ENCODE peak calls at places on chromosomes 1 and 21, in six cellular contexts. D is fibroblast of mammary gland, I is AG10803, Y is coronary artery, P is dorsolateral prefrontal cortex, W is prostate gland. E is an unnamed sample.
A peak's percentile ranks its signal among the peaks of the same experiment; 100 is the strongest.

GRCh38 chr21:14273736-14274538 is 58.0 kb downstream of the RBM11 start:
- DNase-seq in D (no peak), P (no peak), I (no peak), Y (no peak), W (peak; percentile 4), E (no peak)

GRCh38 chr1:92277105-92277504 is 21.7 kb downstream of the GLMN start:
- DNase-seq in W (no peak), I (peak; percentile 40), Y (no peak), D (peak; percentile 80), P (no peak), E (peak; percentile 55)

GRCh38 chr1:226100436-226101347 is 38.2 kb downstream of the H3-3A start:
- DNase-seq in D (peak; percentile 57), P (no peak), W (no peak), I (peak; percentile 55), Y (no peak), E (peak; percentile 72)

GRCh38 chr1:33740040-33740745 is 123.7 kb upstream of the HMGB4 start:
- DNase-seq in W (no peak), P (no peak), I (no peak), Y (peak; percentile 19), D (no peak), E (no peak)

GRCh38 chr1:158203693-158204457 is 23.2 kb downstream of the CD1D start:
- DNase-seq in Y (peak; percentile 54), I (peak; percentile 71), P (no peak), D (peak; percentile 73), W (peak; percentile 34), E (peak; percentile 74)

GRCh38 chr1:155938220-155938627 is 3.2 kb upstream of the RXFP4 start:
- DNase-seq in D (peak; percentile 71), P (no peak), I (peak; percentile 70), Y (no peak), W (peak; percentile 37), E (peak; percentile 66)

GRCh38 chr1:53826367-53826766 is 11.7 kb downstream of the NDC1 start:
- DNase-seq in I (peak; percentile 54), P (no peak), D (peak; percentile 41), Y (no peak), W (no peak), E (peak; percentile 57)

GRCh38 chr21:46295996-46296752 is 10.0 kb downstream of the YBEY start:
- DNase-seq in P (peak; percentile 54), D (peak; percentile 94), W (no peak), I (peak; percentile 96), Y (peak; percentile 84), E (peak; percentile 90)

GRCh38 chr21:15904389-15904788 is 174.6 kb downstream of the USP25 start:
- DNase-seq in W (no peak), P (no peak), D (no peak), I (no peak), Y (no peak), E (peak; percentile 62)
- H3K4me3 ChIP-seq in W (no peak overlapping the region), P (no peak overlapping the region), D (no peak overlapping the region), I (no peak overlapping the region), Y (no peak overlapping the region), E (no peak overlapping the region)

DNA sequence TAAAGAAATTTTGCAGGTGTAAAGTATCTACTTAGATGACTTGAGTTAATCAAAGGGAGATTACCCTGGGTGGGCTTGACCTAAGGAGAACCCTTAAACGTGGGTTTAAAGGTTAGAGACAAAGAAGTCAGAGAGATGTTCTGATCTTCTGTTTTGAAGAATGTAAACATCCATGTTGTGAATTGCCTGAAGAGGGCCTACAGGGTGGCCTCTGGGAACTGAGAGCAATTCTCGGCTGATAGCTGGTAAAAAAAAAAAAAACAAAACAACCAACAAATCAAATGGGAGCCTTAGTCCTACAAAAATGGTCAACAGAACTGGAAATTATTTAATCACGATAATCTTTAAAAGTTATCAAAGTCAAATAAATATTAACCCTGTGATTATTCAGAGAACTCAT is 89.4 kb upstream of the BCL10 start:
- DNase-seq in D (no peak), I (no peak), P (no peak), W (no peak), Y (no peak), E (no peak)
- TF ChIP-seq CTCF in D (no peak), I (no peak), P (no peak), W (no peak), Y (no peak), E (no peak)

GRCh38 chr1:228274452-228275153 is 66.8 kb downstream of the OBSCN start:
- DNase-seq in D (no peak), Y (peak; percentile 55), I (no peak), W (no peak), P (no peak), E (no peak)
- H3K4me3 ChIP-seq in D (no peak overlapping the region), Y (peak overlapping the region; percentile 91), I (no peak overlapping the region), W (no peak overlapping the region), P (no peak overlapping the region), E (no peak overlapping the region)

GRCh38 chr1:1143636-1144035 is 27.7 kb upstream of the C1orf159 start:
- DNase-seq in P (no peak), Y (no peak), D (no peak), I (no peak), W (no peak), E (no peak)
- TF ChIP-seq CTCF in P (no peak), Y (no peak), D (no peak), I (no peak), W (no peak), E (no peak)

GRCh38 chr1:35122311-35122710 is 43.1 kb downstream of the ZMYM1 start:
- DNase-seq in W (no peak), I (no peak), D (peak; percentile 5), Y (no peak), P (no peak), E (no peak)

GRCh38 chr1:35115459-35116383 is 36.5 kb downstream of the ZMYM1 start:
- DNase-seq in I (no peak), P (no peak), Y (no peak), W (no peak), D (no peak), E (peak; percentile 4)

GRCh38 chr1:35120458-35121133 is 41.4 kb downstream of the ZMYM1 start:
- DNase-seq in Y (no peak), P (no peak), D (peak; percentile 9), I (peak; percentile 10), W (no peak), E (peak; percentile 40)
- H3K4me3 ChIP-seq in Y (peak overlapping the region; percentile 63), P (peak overlapping the region; percentile 25), D (peak overlapping the region; percentile 33), I (peak overlapping the region; percentile 53), W (peak overlapping the region; percentile 12), E (peak overlapping the region; percentile 60)

E was measured in fibroblast of villous mesenchyme.